ENCODE peak calls at places on chromosomes 2 and 18, in six cellular contexts. T is HCT116, R is foreskin fibroblast, H is K562, P is HFFc6, C is astrocyte of the spinal cord. S is an unnamed sample.

GRCh38 chr18:35571138-35571537 is 10.4 kb upstream of the GALNT1 start:
- DNase-seq in H (no peak), P (no peak), C (peak), T (no peak), R (peak), S (no peak)

GRCh38 chr2:173511942-173512341 is 157.3 kb downstream of the CDCA7 start:
- DNase-seq in P (no peak), C (peak), R (peak), H (no peak), T (no peak), S (no peak)

GRCh38 chr2:26235089-26235488 is 9.3 kb downstream of the HADHA start:
- DNase-seq in T (no peak), R (no peak), H (no peak), P (no peak), C (no peak), S (no peak)

GRCh38 chr18:12886498-12887126 is 2.6 kb upstream of the PTPN2 start:
- DNase-seq in T (no peak), R (peak), H (no peak), C (no peak), P (no peak), S (no peak)

GRCh38 chr2:70190086-70190412 is 770 bp downstream of the C2orf42 start:
- DNase-seq in H (no peak), R (no peak), T (no peak), P (no peak), C (no peak), S (no peak)

GRCh38 chr2:64543006-64543697 is 19.0 kb downstream of the AFTPH start:
- DNase-seq in C (no peak), T (no peak), P (peak), H (no peak), R (peak), S (no peak)

GRCh38 chr2:120578576-120579352 is 156.9 kb upstream of the GLI2 start:
- DNase-seq in H (no peak), P (no peak), R (no peak), C (no peak), T (no peak), S (no peak)

GRCh38 chr2:16617282-16618266 is 48.1 kb downstream of the CYRIA start:
- DNase-seq in T (no peak), P (no peak), H (peak), C (peak), R (no peak), S (no peak)

GRCh38 chr2:174039551-174040416 is 74.6 kb upstream of the SP3 start:
- DNase-seq in T (peak), H (peak), C (peak), P (peak), R (peak), S (peak)

GRCh38 chr2:113937501-113937900 is 47.6 kb downstream of the ACTR3 start:
- DNase-seq in R (no peak), T (no peak), C (no peak), P (no peak), H (no peak), S (no peak)

GRCh38 chr2:124027182-124027581 is 2.1 kb downstream of the CNTNAP5 start:
- DNase-seq in T (no peak), R (peak), H (peak), P (peak), C (peak), S (peak)

GRCh38 chr2:163469561-163469962 is 266.2 kb downstream of the FIGN start:
- DNase-seq in R (no peak), H (no peak), P (no peak), T (no peak), C (peak), S (no peak)

GRCh38 chr2:240236217-240237111 is 96.0 kb upstream of the OTOS start:
- DNase-seq in T (no peak), R (no peak), P (no peak), C (no peak), H (no peak), S (no peak)

GRCh38 chr18:28189400-28190239 is 12.7 kb upstream of the CDH2 start:
- DNase-seq in T (peak), R (peak), P (peak), H (peak), C (peak), S (peak)

GRCh38 chr2:30181176-30181575 is 34.4 kb downstream of the YPEL5 start:
- DNase-seq in T (no peak), H (no peak), P (no peak), R (no peak), C (no peak), S (no peak)
- TF ChIP-seq CTCF in T (no peak), H (no peak), P (no peak), R (no peak), C (no peak), S (no peak)

DNA sequence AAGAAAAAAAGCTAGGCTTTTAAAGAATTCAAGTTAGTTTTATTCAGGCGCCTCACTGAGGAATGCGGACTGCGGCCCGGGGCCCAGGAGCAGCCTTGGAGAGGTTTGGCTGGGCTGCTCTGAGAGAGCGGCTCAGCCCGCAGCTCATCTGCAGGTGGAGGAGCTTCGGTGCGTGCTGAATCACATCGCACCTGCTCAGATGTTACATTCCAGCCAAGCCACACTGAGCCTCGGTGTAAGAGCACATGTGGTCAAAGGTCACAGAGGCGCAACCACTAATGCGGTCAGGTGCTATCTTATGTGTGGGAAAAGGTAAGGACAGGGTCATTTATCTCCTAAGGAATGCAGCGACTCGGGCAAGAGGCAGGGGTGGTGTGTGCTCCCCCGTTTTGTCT is 17.1 kb upstream of the CNDP1 start:
- DNase-seq in C (no peak), R (no peak), P (no peak), T (no peak), H (no peak), S (no peak)
- TF ChIP-seq CTCF in C (no peak), R (no peak), P (no peak), T (no peak), H (no peak), S (no peak)

GRCh38 chr2:103179800-103180199 is 418.0 kb downstream of the TMEM182 start:
- DNase-seq in P (no peak), C (no peak), R (no peak), T (no peak), H (no peak), S (no peak)
- TF ChIP-seq CTCF in P (no peak), C (no peak), R (no peak), T (no peak), H (no peak), S (no peak)

DNA sequence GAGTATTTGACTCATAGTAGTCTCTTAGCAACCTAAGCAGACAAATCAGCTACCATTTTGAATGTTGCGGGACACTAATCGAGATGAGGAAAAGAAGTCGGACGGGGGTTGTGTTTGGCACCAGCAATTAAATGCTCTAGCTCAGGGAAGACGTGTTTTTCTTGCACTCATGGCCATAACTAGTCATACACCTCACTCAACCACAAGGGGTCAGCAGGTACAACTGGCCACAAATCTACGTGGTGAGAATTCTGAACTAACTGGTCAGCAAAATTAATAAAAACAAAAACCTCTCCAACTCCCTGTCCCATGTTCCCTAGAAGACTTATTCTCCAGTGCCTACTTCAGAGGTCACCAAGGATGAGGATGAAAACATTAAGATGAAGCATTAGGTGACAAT is 1467.8 kb downstream of the DPP10 start:
- DNase-seq in T (no peak), R (no peak), C (no peak), P (no peak), H (no peak), S (no peak)
- TF ChIP-seq CTCF in T (no peak), R (no peak), C (no peak), P (no peak), H (no peak), S (no peak)

DNA sequence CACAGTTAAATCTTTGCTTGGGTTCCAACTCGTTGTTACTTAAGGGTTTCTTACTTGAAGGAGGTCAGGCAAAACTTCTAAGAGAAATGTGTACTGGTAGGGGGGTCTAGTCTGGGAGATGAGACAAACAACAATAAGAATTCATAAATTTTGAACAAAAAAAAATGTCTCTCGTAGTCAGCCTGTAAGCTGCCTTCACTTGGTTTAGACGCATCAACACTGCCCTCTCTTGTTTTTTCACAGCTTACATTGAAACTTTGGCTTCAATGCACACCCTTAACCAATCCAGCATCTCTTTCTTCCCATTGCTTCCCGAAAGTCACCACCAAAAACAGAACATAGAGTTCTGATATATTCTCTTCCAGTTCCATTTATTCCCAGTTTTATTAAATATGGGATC is 576.4 kb upstream of the PIK3C3 start:
- DNase-seq in H (no peak), P (peak), T (no peak), C (peak), R (peak), S (no peak)
- TF ChIP-seq CTCF in H (no peak), P (peak), T (no peak), C (peak), R (peak), S (no peak)

GRCh38 chr18:75563150-75563549 is 135.6 kb upstream of the SMIM21 start:
- DNase-seq in T (no peak), H (no peak), R (no peak), C (no peak), P (no peak), S (no peak)

GRCh38 chr18:75554112-75554511 is 126.6 kb upstream of the SMIM21 start:
- DNase-seq in C (no peak), R (no peak), T (no peak), H (no peak), P (no peak), S (no peak)

GRCh38 chr18:75554644-75555043 is 127.1 kb upstream of the SMIM21 start:
- DNase-seq in H (no peak), R (no peak), P (no peak), C (no peak), T (no peak), S (no peak)

GRCh38 chr18:75553021-75553420 is 125.5 kb upstream of the SMIM21 start:
- DNase-seq in H (no peak), P (no peak), R (no peak), C (no peak), T (no peak), S (no peak)

DNA sequence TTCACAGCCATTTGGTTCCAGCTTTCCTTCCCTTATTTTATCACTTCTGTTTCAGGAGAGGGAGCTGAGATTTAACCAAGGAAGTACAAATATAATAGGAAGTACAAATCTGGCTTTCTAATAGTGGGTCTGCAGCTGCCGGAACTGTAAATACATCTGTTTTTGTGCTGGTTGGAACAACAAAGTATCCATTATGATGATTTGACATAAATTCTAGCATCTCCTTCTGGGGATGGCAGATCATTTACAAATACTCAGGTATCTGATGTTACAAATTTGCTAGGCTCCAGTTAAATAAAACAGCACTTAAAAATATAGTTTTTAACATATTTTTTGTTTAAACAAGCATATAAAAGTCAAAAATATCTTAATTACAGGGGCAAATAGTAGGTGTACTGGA is 131.3 kb upstream of the SMIM21 start:
- DNase-seq in P (no peak), R (no peak), T (no peak), H (no peak), C (no peak), S (no peak)
- TF ChIP-seq CTCF in P (no peak), R (no peak), T (no peak), H (no peak), C (no peak), S (no peak)

DNA sequence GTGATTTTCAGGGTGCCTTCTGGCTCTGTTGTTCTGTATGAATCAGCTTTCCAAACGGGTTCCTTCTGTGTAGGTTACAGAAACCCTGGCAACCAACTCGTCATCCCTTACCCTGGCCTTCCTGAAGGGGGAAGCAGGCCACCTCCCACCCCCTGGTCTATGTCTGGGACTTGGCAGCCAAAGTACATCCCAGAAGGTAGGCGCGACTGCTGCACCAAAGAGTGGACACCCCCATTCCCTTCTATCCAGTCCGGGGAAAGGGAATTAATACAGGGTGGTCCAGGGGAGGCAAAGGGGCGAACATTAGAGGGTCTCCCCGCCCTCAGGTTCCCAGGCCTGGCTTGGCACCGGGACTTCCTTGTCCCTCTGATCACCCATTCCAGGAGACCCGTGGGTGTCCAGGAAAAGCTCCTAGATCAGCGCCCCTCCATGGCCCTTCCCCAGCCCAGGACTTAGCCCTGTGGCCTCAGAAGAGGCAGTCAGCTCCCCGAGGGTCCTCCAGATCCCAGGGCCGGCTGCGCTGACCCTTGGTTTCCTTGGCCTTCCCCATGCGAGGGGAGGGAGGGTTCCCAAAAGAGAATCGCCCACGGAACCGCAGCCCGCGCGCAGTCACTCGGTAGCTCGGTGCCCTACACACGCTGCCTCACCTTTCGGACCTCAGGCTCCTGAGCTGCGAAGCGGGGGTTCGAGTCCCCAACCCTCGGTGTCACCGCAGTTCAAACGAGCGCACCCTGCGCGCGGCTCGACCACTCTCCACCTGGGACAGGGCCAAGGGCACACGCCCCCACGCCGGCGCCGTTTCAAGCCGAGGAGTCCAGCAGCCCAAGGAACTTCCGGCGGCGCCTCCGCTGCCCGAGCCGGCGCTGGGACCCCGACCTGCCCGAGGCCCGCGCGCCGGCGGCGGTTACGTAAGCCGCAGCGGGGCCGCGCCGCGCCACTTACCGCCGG is at the start of gene PER2:
- DNase-seq in H (peak), C (peak), R (peak), P (peak), T (peak), S (peak)
- TF ChIP-seq CTCF in H (peak), C (peak), R (peak), P (peak), T (peak), S (no peak)

S was measured in GM20000.